ENCODE peak calls at places on chromosomes 12 and 14, in seven cellular contexts. W is PC-3, N is fibroblast of mammary gland, M is psoas muscle, G is progenitor cell of endocrine pancreas, A is nephron progenitor cell, K is type B pancreatic cell. O is an unnamed sample.

GRCh38 chr14:90024910-90025309 is 36.9 kb upstream of the KCNK13 start:
- DNase-seq in A (no peak), W (no peak), M (no peak), N (no peak), G (no peak), K (no peak), O (no peak)

GRCh38 chr12:120709976-120710804 is at the start of gene UNC119B:
- DNase-seq in M (peak), K (peak), N (peak), G (peak), W (peak), A (peak), O (peak)

GRCh38 chr12:53061404-53062010 is 11.6 kb downstream of the TNS2 start:
- DNase-seq in A (no peak), M (peak), K (peak), N (no peak), W (peak), G (no peak), O (no peak)

GRCh38 chr14:22829661-22830328 is at the start of gene MRPL52:
- DNase-seq in G (peak), K (peak), A (peak), M (peak), W (peak), N (peak), O (peak)

GRCh38 chr12:77072833-77073495 is 7.6 kb upstream of the E2F7 start:
- DNase-seq in K (no peak), M (no peak), G (no peak), A (no peak), N (peak), W (peak), O (no peak)

GRCh38 chr12:120242275-120242799 is 23.2 kb downstream of the PXN start:
- DNase-seq in M (no peak), K (no peak), G (no peak), A (no peak), N (no peak), W (no peak), O (no peak)

GRCh38 chr12:120197542-120197887 is 3.0 kb upstream of the GCN1 start:
- DNase-seq in A (no peak), G (no peak), N (no peak), K (no peak), M (no peak), W (no peak), O (no peak)

GRCh38 chr12:106189341-106189740 is 50.6 kb upstream of the NUAK1 start:
- DNase-seq in W (no peak), G (no peak), M (no peak), A (no peak), N (no peak), K (no peak), O (no peak)

GRCh38 chr14:63478437-63478852 is 64.7 kb downstream of the PPP2R5E start:
- DNase-seq in W (no peak), M (no peak), G (no peak), K (no peak), N (no peak), A (no peak), O (no peak)

GRCh38 chr12:26124491-26125450 is at the start of gene BHLHE41:
- DNase-seq in G (peak), N (peak), M (peak), A (peak), K (no peak), W (peak), O (peak)

GRCh38 chr12:26121841-26122680 is 2.8 kb downstream of the BHLHE41 start:
- DNase-seq in N (peak), K (no peak), M (peak), W (peak), G (peak), A (peak), O (peak)

GRCh38 chr12:26121323-26121740 is 3.5 kb downstream of the BHLHE41 start:
- DNase-seq in W (peak), G (no peak), A (no peak), N (no peak), K (no peak), M (no peak), O (no peak)

GRCh38 chr12:26123482-26123980 is 1.3 kb downstream of the BHLHE41 start:
- DNase-seq in N (peak), K (no peak), A (no peak), M (no peak), G (no peak), W (peak), O (no peak)

GRCh38 chr12:26122681-26123481 is 2.0 kb downstream of the BHLHE41 start:
- DNase-seq in M (peak), W (peak), K (peak), A (peak), N (peak), G (peak), O (peak)
- TF ChIP-seq CTCF in M (no peak), W (peak), K (peak), A (no peak), N (peak), G (peak), O (no peak)

GRCh38 chr14:37712976-37713431 is 117.6 kb downstream of the TTC6 start:
- DNase-seq in K (no peak), W (no peak), M (no peak), A (no peak), N (no peak), G (no peak), O (no peak)

GRCh38 chr14:37711499-37712475 is 116.4 kb downstream of the TTC6 start:
- DNase-seq in K (no peak), G (no peak), A (no peak), M (no peak), N (no peak), W (peak), O (no peak)

GRCh38 chr14:37708481-37708880 is 113.1 kb downstream of the TTC6 start:
- DNase-seq in K (no peak), W (no peak), A (no peak), N (no peak), M (no peak), G (no peak), O (no peak)

GRCh38 chr14:37707716-37708115 is 112.3 kb downstream of the TTC6 start:
- DNase-seq in K (no peak), A (no peak), W (peak), G (no peak), N (no peak), M (no peak), O (no peak)

GRCh38 chr14:37709419-37710195 is 114.2 kb downstream of the TTC6 start:
- DNase-seq in G (no peak), N (peak), A (no peak), K (no peak), W (peak), M (no peak), O (no peak)
- TF ChIP-seq CTCF in G (peak), N (peak), A (peak), K (peak), W (peak), M (peak), O (peak)

GRCh38 chr14:46651526-46652144 is at the start of gene RPL10L:
- DNase-seq in W (no peak), K (no peak), N (no peak), A (peak), G (no peak), M (no peak), O (peak)
- TF ChIP-seq CTCF in W (peak), K (peak), N (no peak), A (no peak), G (no peak), M (no peak), O (peak)

DNA sequence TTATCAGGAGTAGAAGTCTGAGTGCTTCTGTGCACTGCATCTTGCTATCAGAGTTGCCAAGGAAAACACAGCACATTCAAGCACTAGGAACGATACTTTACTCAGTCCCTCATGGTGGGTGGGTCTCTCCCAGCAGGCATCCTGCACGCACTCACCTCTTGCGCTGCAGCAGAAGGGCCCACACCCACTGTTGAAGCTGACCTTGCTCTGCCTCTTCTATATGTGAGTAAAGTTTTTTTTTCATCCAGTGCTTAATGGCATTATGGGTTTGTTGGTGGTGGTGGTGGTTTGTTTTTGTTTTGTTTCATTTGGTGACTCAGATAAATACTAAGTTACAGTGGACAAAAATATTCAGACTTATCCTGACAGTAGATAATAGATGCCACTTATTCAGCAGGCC is 348.5 kb downstream of the EGLN3 start:
- DNase-seq in G (no peak), W (no peak), M (no peak), N (no peak), A (no peak), K (no peak), O (no peak)
- TF ChIP-seq CTCF in G (no peak), W (no peak), M (no peak), N (no peak), A (no peak), K (no peak), O (no peak)

GRCh38 chr12:67633708-67634107 is 14.8 kb upstream of the DYRK2 start:
- DNase-seq in M (no peak), N (no peak), W (no peak), G (no peak), A (no peak), K (no peak), O (no peak)

GRCh38 chr12:67632005-67632404 is 16.5 kb upstream of the DYRK2 start:
- DNase-seq in G (no peak), W (no peak), N (no peak), K (no peak), M (no peak), A (no peak), O (no peak)

GRCh38 chr12:67633024-67633423 is 15.5 kb upstream of the DYRK2 start:
- DNase-seq in G (no peak), W (no peak), M (no peak), A (no peak), K (no peak), N (no peak), O (no peak)

GRCh38 chr12:67634167-67634793 is 14.3 kb upstream of the DYRK2 start:
- DNase-seq in A (no peak), K (no peak), G (no peak), M (no peak), N (no peak), W (no peak), O (no peak)

DNA sequence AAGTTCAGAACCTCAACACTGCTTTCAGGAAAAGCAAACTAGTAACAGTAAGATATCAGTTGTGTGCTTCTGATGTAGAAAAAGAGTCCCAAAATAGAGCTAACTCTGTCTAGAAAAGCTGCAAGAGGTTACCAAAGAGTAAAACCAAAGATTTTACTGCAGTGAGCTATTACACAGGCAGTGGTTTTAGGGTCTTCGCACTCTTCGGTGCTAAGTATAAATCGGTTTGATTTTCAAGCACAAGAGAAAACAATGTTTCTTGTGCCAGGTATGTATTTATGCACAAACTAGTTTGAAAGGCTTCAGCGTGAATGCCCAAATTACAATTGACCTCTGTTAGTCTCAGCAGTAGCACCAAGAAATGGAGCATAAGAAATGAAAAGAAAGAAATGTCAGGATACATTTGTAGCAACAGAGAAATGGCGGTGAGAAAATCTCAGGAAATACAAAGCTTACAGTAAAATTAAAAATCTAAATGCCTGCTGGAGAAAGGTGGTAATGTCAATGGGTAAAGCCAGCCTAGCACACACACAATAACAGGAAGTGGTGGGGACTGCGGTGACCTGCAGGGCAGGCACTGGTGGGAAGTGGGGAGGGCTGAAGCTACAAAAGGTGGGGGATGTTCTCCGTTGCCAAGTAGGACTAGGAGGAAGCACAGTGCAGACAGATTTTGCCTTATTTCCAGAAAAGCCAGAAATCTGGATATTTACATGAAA is 18.0 kb upstream of the DYRK2 start:
- DNase-seq in N (no peak), A (peak), G (no peak), M (no peak), W (peak), K (no peak), O (no peak)
- TF ChIP-seq CTCF in N (no peak), A (no peak), G (no peak), M (no peak), W (no peak), K (peak), O (no peak)

GRCh38 chr14:61500046-61500445 is 178.7 kb downstream of the PRKCH start:
- DNase-seq in G (no peak), M (no peak), K (no peak), W (no peak), N (no peak), A (no peak), O (no peak)

GRCh38 chr14:61501714-61502458 is 180.5 kb downstream of the PRKCH start:
- DNase-seq in K (no peak), N (no peak), G (no peak), W (no peak), M (no peak), A (no peak), O (no peak)

GRCh38 chr14:61503167-61503801 is 181.9 kb downstream of the PRKCH start:
- DNase-seq in W (no peak), M (no peak), A (no peak), K (no peak), G (no peak), N (no peak), O (no peak)

GRCh38 chr14:61504841-61505340 is 183.5 kb downstream of the PRKCH start:
- DNase-seq in W (no peak), G (no peak), K (no peak), N (no peak), M (no peak), A (no peak), O (no peak)

GRCh38 chr14:61502459-61503093 is 181.2 kb downstream of the PRKCH start:
- DNase-seq in M (no peak), A (no peak), G (no peak), N (no peak), K (no peak), W (no peak), O (no peak)
- TF ChIP-seq CTCF in M (no peak), A (no peak), G (no peak), N (no peak), K (no peak), W (no peak), O (no peak)